ENCODE peak calls at places on chromosome 16, in seven cellular contexts. Y is IMR-90, E is transverse colon, M is ovary, C is GM12878, G is A549, T is tibial nerve. I is an unnamed sample.

GRCh38 chr16:80824623-80825364 is 20.4 kb upstream of the CDYL2 start:
- DNase-seq in Y (peak; percentile 67), E (peak; percentile 24), M (no peak), C (peak; percentile 7), G (peak; percentile 36), T (peak; percentile 29), I (no peak)

GRCh38 chr16:23318639-23319038 is 16.5 kb downstream of the SCNN1B start:
- DNase-seq in Y (no peak), E (peak; percentile 69), M (no peak), C (no peak), G (no peak), T (no peak), I (no peak)

GRCh38 chr16:78567713-78568112 is 468.3 kb downstream of the WWOX start:
- DNase-seq in Y (no peak), E (no peak), M (no peak), C (no peak), G (no peak), T (no peak), I (no peak)

GRCh38 chr16:78240459-78241222 is 141.2 kb downstream of the WWOX start:
- DNase-seq in Y (no peak), E (no peak), M (no peak), C (no peak), G (peak; percentile 6), T (no peak), I (no peak)

GRCh38 chr16:70565053-70565452 is 41.4 kb downstream of the SF3B3 start:
- DNase-seq in Y (no peak), E (no peak), M (no peak), C (no peak), G (no peak), T (no peak), I (no peak)

GRCh38 chr16:30137897-30138296 is 14.9 kb upstream of the MAPK3 start:
- DNase-seq in Y (no peak), E (no peak), M (no peak), C (no peak), G (no peak), T (no peak), I (no peak)

GRCh38 chr16:87332150-87332549 is 15.0 kb upstream of the C16orf95 start:
- DNase-seq in Y (peak; percentile 52), E (no peak), M (no peak), C (no peak), G (no peak), T (no peak), I (no peak)

GRCh38 chr16:9015489-9015888 is 51.8 kb upstream of the USP7 start:
- DNase-seq in Y (no peak), E (no peak), M (no peak), C (no peak), G (no peak), T (no peak), I (no peak)

GRCh38 chr16:70750893-70751467 is 50.0 kb downstream of the VAC14 start:
- DNase-seq in Y (peak; percentile 99), E (peak; percentile 63), M (peak; percentile 73), C (no peak), G (no peak), T (peak; percentile 73), I (peak; percentile 85)

GRCh38 chr16:81424761-81425160 is 19.8 kb upstream of the CMIP start:
- DNase-seq in Y (peak; percentile 34), E (no peak), M (no peak), C (peak; percentile 68), G (no peak), T (no peak), I (no peak)

GRCh38 chr16:50933257-50933656 is 191.4 kb downstream of the CYLD start:
- DNase-seq in Y (no peak), E (no peak), M (no peak), C (no peak), G (no peak), T (no peak), I (no peak)

GRCh38 chr16:78926723-78927200 is 673.8 kb downstream of the MAF start:
- DNase-seq in Y (no peak), E (no peak), M (no peak), C (no peak), G (no peak), T (no peak), I (no peak)

GRCh38 chr16:57626420-57627170 is 1.8 kb upstream of the ADGRG1 start:
- DNase-seq in Y (no peak), E (no peak), M (no peak), C (no peak), G (no peak), T (no peak), I (no peak)

GRCh38 chr16:49652441-49653175 is 203.3 kb downstream of the ZNF423 start:
- DNase-seq in Y (no peak), E (no peak), M (peak; percentile 66), C (no peak), G (no peak), T (peak; percentile 46), I (peak; percentile 30)

GRCh38 chr16:73126453-73126853 is 78.5 kb upstream of the ZFHX3 start:
- DNase-seq in Y (peak; percentile 61), E (no peak), M (no peak), C (no peak), G (no peak), T (peak; percentile 58), I (no peak)

GRCh38 chr16:12017583-12017982 is 41.0 kb downstream of the SNX29 start:
- DNase-seq in Y (peak; percentile 80), E (no peak), M (no peak), C (no peak), G (no peak), T (no peak), I (no peak)

GRCh38 chr16:66554021-66554420 is 1.6 kb downstream of the CKLF start:
- DNase-seq in Y (no peak), E (no peak), M (no peak), C (no peak), G (no peak), T (no peak), I (no peak)

GRCh38 chr16:66553223-66553622 is 847 bp downstream of the CKLF start:
- DNase-seq in Y (no peak), E (peak; percentile 44), M (no peak), C (no peak), G (no peak), T (no peak), I (no peak)

GRCh38 chr16:66551788-66552287 is 538 bp upstream of the CKLF start:
- DNase-seq in Y (no peak), E (no peak), M (no peak), C (no peak), G (no peak), T (no peak), I (no peak)

GRCh38 chr16:66551362-66551761 is 1.0 kb upstream of the CKLF start:
- DNase-seq in Y (peak; percentile 9), E (peak; percentile 60), M (no peak), C (peak; percentile 11), G (peak; percentile 59), T (no peak), I (no peak)

GRCh38 chr16:66552288-66553143 is at the start of gene CKLF:
- DNase-seq in Y (peak; percentile 83), E (peak; percentile 93), M (peak; percentile 92), C (peak; percentile 66), G (peak; percentile 92), T (peak; percentile 81), I (peak; percentile 96)
- TF ChIP-seq POLR2A in Y (no peak), E (peak; percentile 85), M (peak; percentile 89), C (peak; percentile 95), G (peak; percentile 80), T (peak; percentile 88), I (peak; percentile 77)

DNA sequence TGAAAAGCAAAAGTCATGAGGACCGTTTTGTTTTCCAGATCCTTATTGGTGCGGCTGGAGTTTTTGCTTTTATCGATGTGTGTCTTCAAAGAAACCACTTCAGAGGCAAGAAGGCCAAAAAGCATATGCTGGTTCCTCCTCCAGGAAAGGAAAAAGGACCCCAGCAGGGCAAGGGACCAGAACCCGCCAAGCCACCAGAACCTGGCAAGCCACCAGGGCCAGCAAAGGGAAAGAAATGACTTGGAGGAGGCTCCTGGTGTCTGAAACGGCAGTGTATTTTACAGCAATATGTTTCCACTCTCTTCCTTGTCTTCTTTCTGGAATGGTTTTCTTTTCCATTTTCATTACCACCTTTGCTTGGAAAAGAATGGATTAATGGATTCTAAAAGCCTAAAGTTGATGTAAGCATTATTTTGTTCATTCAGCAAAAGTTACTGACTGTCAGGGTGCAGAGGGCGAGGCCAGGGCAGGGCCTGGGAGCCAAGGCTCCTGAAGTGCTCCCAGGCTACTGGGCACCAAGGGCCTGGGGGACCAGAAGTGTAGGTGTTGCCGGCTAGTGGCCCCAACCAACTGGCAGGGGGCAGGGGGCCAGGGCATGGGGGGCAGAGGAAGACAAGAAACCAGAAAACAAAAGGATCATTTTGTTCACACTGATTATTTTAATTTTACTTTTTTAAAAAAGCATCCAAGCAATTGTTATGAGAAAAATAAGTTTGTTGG is 8.8 kb downstream of the CMTM2 start:
- DNase-seq in Y (no peak), E (no peak), M (no peak), C (no peak), G (no peak), T (no peak), I (no peak)
- H3K4me3 ChIP-seq in Y (no peak overlapping the region), E (no peak overlapping the region), M (no peak overlapping the region), C (no peak overlapping the region), G (no peak overlapping the region), T (no peak overlapping the region), I (no peak overlapping the region)

GRCh38 chr16:28621756-28622155 is 11.9 kb upstream of the SULT1A1 start:
- DNase-seq in Y (no peak), E (no peak), M (no peak), C (no peak), G (no peak), T (no peak), I (no peak)

GRCh38 chr16:28623172-28623711 is 13.4 kb upstream of the SULT1A1 start:
- DNase-seq in Y (no peak), E (peak; percentile 85), M (no peak), C (no peak), G (no peak), T (no peak), I (peak; percentile 49)
- H3K27ac ChIP-seq in Y (no peak overlapping the region), E (peak overlapping the region; percentile 62), M (peak overlapping the region; percentile 53), C (no peak overlapping the region), G (peak overlapping the region; percentile 81), T (no peak overlapping the region), I (peak overlapping the region; percentile 58)

GRCh38 chr16:790086-790485 is 1.7 kb downstream of the CHTF18 start:
- DNase-seq in Y (no peak), E (no peak), M (no peak), C (no peak), G (no peak), T (no peak), I (no peak)

GRCh38 chr16:788399-789126 is at the start of gene CHTF18:
- DNase-seq in Y (peak; percentile 86), E (peak; percentile 94), M (peak; percentile 93), C (peak; percentile 45), G (peak; percentile 86), T (peak; percentile 86), I (peak; percentile 93)

GRCh38 chr16:787261-787966 is 767 bp downstream of the RPUSD1 start:
- DNase-seq in Y (no peak), E (peak; percentile 28), M (peak; percentile 48), C (no peak), G (no peak), T (no peak), I (no peak)

GRCh38 chr16:789451-789850 is 1.0 kb downstream of the CHTF18 start:
- DNase-seq in Y (no peak), E (no peak), M (no peak), C (no peak), G (no peak), T (no peak), I (no peak)

DNA sequence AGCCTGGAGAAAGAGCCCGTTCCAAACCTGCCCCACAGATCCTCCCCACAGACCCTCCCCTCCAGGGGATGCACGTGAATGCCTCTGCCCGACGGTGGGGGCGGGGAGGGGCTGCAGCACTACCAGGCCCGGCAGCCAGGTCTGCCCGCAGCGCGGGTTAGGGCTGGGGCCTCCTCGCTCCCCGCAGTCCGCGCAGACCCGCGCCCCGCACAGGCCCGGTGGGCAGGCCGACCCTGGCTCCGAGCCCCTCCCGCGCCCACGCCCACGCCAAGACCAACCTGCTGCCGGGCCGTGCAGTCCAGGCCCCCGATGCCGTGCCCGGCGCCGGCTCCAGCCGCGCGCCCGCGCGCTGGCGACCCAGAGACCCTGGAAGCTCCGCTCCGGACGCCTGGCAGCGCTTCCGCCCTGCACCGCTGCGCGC is at the start of gene RPUSD1:
- DNase-seq in Y (no peak), E (no peak), M (no peak), C (no peak), G (no peak), T (no peak), I (no peak)
- TF ChIP-seq POLR2A in Y (no peak), E (no peak), M (no peak), C (peak; percentile 78), G (peak; percentile 52), T (no peak), I (no peak)